ENCODE peak calls at places on chromosomes 4 and X, in six cellular contexts. One of them, this sample, is unnamed.

GRCh38 chr4:124943145-124943889 is 230.8 kb upstream of the ANKRD50 start:
- DNase-seq in choroid plexus epithelial cell: peak; percentile 83
- DNase-seq in PC-9: peak; percentile 57
- DNase-seq in fibroblast of pulmonary artery: peak; percentile 88
- DNase-seq in MM.1S: no peak
- DNase-seq in HFF-Myc: no peak
- DNase-seq in this sample: no peak

GRCh38 chr4:65661469-65661868 is 8.8 kb downstream of the EPHA5 start:
- DNase-seq in choroid plexus epithelial cell: peak; percentile 14
- DNase-seq in PC-9: no peak
- DNase-seq in fibroblast of pulmonary artery: no peak
- DNase-seq in MM.1S: peak; percentile 22
- DNase-seq in HFF-Myc: no peak
- DNase-seq in this sample: no peak

GRCh38 chr4:53019485-53020382 is 157.6 kb downstream of the RASL11B start:
- DNase-seq in choroid plexus epithelial cell: peak; percentile 83
- DNase-seq in PC-9: no peak
- DNase-seq in fibroblast of pulmonary artery: peak; percentile 70
- DNase-seq in MM.1S: no peak
- DNase-seq in HFF-Myc: no peak
- DNase-seq in this sample: no peak

GRCh38 chrX:18895157-18895952 is 88.6 kb downstream of the PHKA2 start:
- DNase-seq in choroid plexus epithelial cell: peak; percentile 55
- DNase-seq in PC-9: no peak
- DNase-seq in fibroblast of pulmonary artery: peak; percentile 49
- DNase-seq in MM.1S: no peak
- DNase-seq in HFF-Myc: no peak
- DNase-seq in this sample: no peak

GRCh38 chr4:30073001-30073710 is 647.0 kb upstream of the PCDH7 start:
- DNase-seq in choroid plexus epithelial cell: no peak
- DNase-seq in PC-9: no peak
- DNase-seq in fibroblast of pulmonary artery: peak; percentile 61
- DNase-seq in MM.1S: no peak
- DNase-seq in HFF-Myc: no peak
- DNase-seq in this sample: no peak

GRCh38 chr4:105060628-105061027 is 86.0 kb upstream of the TET2 start:
- DNase-seq in choroid plexus epithelial cell: peak; percentile 0
- DNase-seq in PC-9: no peak
- DNase-seq in fibroblast of pulmonary artery: peak; percentile 20
- DNase-seq in MM.1S: peak; percentile 49
- DNase-seq in HFF-Myc: no peak
- DNase-seq in this sample: peak; percentile 67

GRCh38 chrX:22366166-22366702 is 93.5 kb downstream of the CBLL2 start:
- DNase-seq in choroid plexus epithelial cell: peak; percentile 48
- DNase-seq in PC-9: no peak
- DNase-seq in fibroblast of pulmonary artery: peak; percentile 36
- DNase-seq in MM.1S: no peak
- DNase-seq in HFF-Myc: no peak
- DNase-seq in this sample: no peak

GRCh38 chr4:38523524-38524448 is 140.2 kb upstream of the KLF3 start:
- DNase-seq in choroid plexus epithelial cell: peak; percentile 21
- DNase-seq in PC-9: no peak
- DNase-seq in fibroblast of pulmonary artery: no peak
- DNase-seq in MM.1S: peak; percentile 96
- DNase-seq in HFF-Myc: no peak
- DNase-seq in this sample: peak; percentile 75

GRCh38 chr4:133474511-133474910 is 325.4 kb downstream of the PCDH10 start:
- DNase-seq in choroid plexus epithelial cell: no peak
- DNase-seq in PC-9: no peak
- DNase-seq in fibroblast of pulmonary artery: no peak
- DNase-seq in MM.1S: no peak
- DNase-seq in HFF-Myc: no peak
- DNase-seq in this sample: no peak

GRCh38 chrX:104343408-104344129 is 88.8 kb upstream of the ESX1 start:
- DNase-seq in choroid plexus epithelial cell: peak; percentile 90
- DNase-seq in PC-9: peak; percentile 81
- DNase-seq in fibroblast of pulmonary artery: peak; percentile 85
- DNase-seq in MM.1S: peak; percentile 65
- DNase-seq in HFF-Myc: peak; percentile 61
- DNase-seq in this sample: peak; percentile 9

GRCh38 chr4:129821963-129822362 is 726.0 kb downstream of the C4orf33 start:
- DNase-seq in choroid plexus epithelial cell: no peak
- DNase-seq in PC-9: no peak
- DNase-seq in fibroblast of pulmonary artery: peak; percentile 1
- DNase-seq in MM.1S: no peak
- DNase-seq in HFF-Myc: no peak
- DNase-seq in this sample: no peak

GRCh38 chrX:150935466-150935865 is 37.0 kb upstream of the CD99L2 start:
- DNase-seq in choroid plexus epithelial cell: peak; percentile 41
- DNase-seq in PC-9: peak; percentile 55
- DNase-seq in fibroblast of pulmonary artery: peak; percentile 1
- DNase-seq in MM.1S: no peak
- DNase-seq in HFF-Myc: no peak
- DNase-seq in this sample: no peak

GRCh38 chr4:74671074-74671698 is 123.1 kb downstream of the BTC start:
- DNase-seq in choroid plexus epithelial cell: peak; percentile 90
- DNase-seq in PC-9: peak; percentile 38
- DNase-seq in fibroblast of pulmonary artery: peak; percentile 91
- DNase-seq in MM.1S: peak; percentile 64
- DNase-seq in HFF-Myc: peak; percentile 70
- DNase-seq in this sample: peak; percentile 10

GRCh38 chr4:22514431-22514830 is 1.4 kb downstream of the ADGRA3 start:
- DNase-seq in choroid plexus epithelial cell: peak; percentile 36
- DNase-seq in PC-9: no peak
- DNase-seq in fibroblast of pulmonary artery: peak; percentile 9
- DNase-seq in MM.1S: no peak
- DNase-seq in HFF-Myc: no peak
- DNase-seq in this sample: no peak

GRCh38 chrX:26026179-26026578 is 112.0 kb upstream of the MAGEB18 start:
- DNase-seq in choroid plexus epithelial cell: no peak
- DNase-seq in PC-9: no peak
- DNase-seq in fibroblast of pulmonary artery: peak; percentile 19
- DNase-seq in MM.1S: no peak
- DNase-seq in HFF-Myc: no peak
- DNase-seq in this sample: no peak

GRCh38 chr4:188246488-188246887 is 107.2 kb downstream of the TRIML1 start:
- DNase-seq in choroid plexus epithelial cell: no peak
- DNase-seq in PC-9: no peak
- DNase-seq in fibroblast of pulmonary artery: no peak
- DNase-seq in MM.1S: no peak
- DNase-seq in HFF-Myc: no peak
- DNase-seq in this sample: no peak

GRCh38 chr4:123248260-123248659 is 148.3 kb upstream of the SPRY1 start:
- DNase-seq in choroid plexus epithelial cell: peak; percentile 71
- DNase-seq in PC-9: no peak
- DNase-seq in fibroblast of pulmonary artery: peak; percentile 56
- DNase-seq in MM.1S: no peak
- DNase-seq in HFF-Myc: no peak
- DNase-seq in this sample: no peak

GRCh38 chr4:18621186-18621585 is 599.6 kb upstream of the LCORL start:
- DNase-seq in choroid plexus epithelial cell: no peak
- DNase-seq in PC-9: no peak
- DNase-seq in fibroblast of pulmonary artery: no peak
- DNase-seq in MM.1S: no peak
- DNase-seq in HFF-Myc: no peak
- DNase-seq in this sample: no peak

GRCh38 chrX:2870650-2871049 is 41.9 kb downstream of the GYG2 start:
- DNase-seq in choroid plexus epithelial cell: no peak
- DNase-seq in PC-9: no peak
- DNase-seq in fibroblast of pulmonary artery: no peak
- DNase-seq in MM.1S: no peak
- DNase-seq in HFF-Myc: no peak
- DNase-seq in this sample: no peak

GRCh38 chr4:75708218-75708691 is 16.1 kb upstream of the USO1 start:
- DNase-seq in choroid plexus epithelial cell: peak; percentile 37
- DNase-seq in PC-9: no peak
- DNase-seq in fibroblast of pulmonary artery: no peak
- DNase-seq in MM.1S: no peak
- DNase-seq in HFF-Myc: no peak
- DNase-seq in this sample: peak; percentile 23

GRCh38 chr4:5800496-5800895 is 89.5 kb downstream of the EVC start:
- DNase-seq in choroid plexus epithelial cell: no peak
- DNase-seq in PC-9: no peak
- DNase-seq in fibroblast of pulmonary artery: no peak
- DNase-seq in MM.1S: no peak
- DNase-seq in HFF-Myc: no peak
- DNase-seq in this sample: no peak

GRCh38 chrX:20521245-20521644 is 254.5 kb upstream of the RPS6KA3 start:
- DNase-seq in choroid plexus epithelial cell: peak; percentile 81
- DNase-seq in PC-9: no peak
- DNase-seq in fibroblast of pulmonary artery: peak; percentile 84
- DNase-seq in MM.1S: no peak
- DNase-seq in HFF-Myc: no peak
- DNase-seq in this sample: no peak

GRCh38 chr4:151486166-151486565 is 77.2 kb downstream of the FHIP1A start:
- DNase-seq in choroid plexus epithelial cell: peak; percentile 78
- DNase-seq in PC-9: no peak
- DNase-seq in fibroblast of pulmonary artery: peak; percentile 8
- DNase-seq in MM.1S: no peak
- DNase-seq in HFF-Myc: no peak
- DNase-seq in this sample: no peak

GRCh38 chr4:151484396-151485102 is 75.6 kb downstream of the FHIP1A start:
- DNase-seq in choroid plexus epithelial cell: peak; percentile 92
- DNase-seq in PC-9: peak; percentile 76
- DNase-seq in fibroblast of pulmonary artery: peak; percentile 69
- DNase-seq in MM.1S: no peak
- DNase-seq in HFF-Myc: peak; percentile 39
- DNase-seq in this sample: no peak

GRCh38 chr4:151488968-151489367 is 80.0 kb downstream of the FHIP1A start:
- DNase-seq in choroid plexus epithelial cell: no peak
- DNase-seq in PC-9: peak; percentile 58
- DNase-seq in fibroblast of pulmonary artery: no peak
- DNase-seq in MM.1S: no peak
- DNase-seq in HFF-Myc: no peak
- DNase-seq in this sample: no peak

GRCh38 chr4:151485541-151486131 is 76.7 kb downstream of the FHIP1A start:
- DNase-seq in choroid plexus epithelial cell: peak; percentile 11
- DNase-seq in PC-9: no peak
- DNase-seq in fibroblast of pulmonary artery: no peak
- DNase-seq in MM.1S: no peak
- DNase-seq in HFF-Myc: no peak
- DNase-seq in this sample: no peak

GRCh38 chr4:151489462-151490203 is 80.7 kb downstream of the FHIP1A start:
- DNase-seq in choroid plexus epithelial cell: no peak
- DNase-seq in PC-9: peak; percentile 71
- DNase-seq in fibroblast of pulmonary artery: no peak
- DNase-seq in MM.1S: no peak
- DNase-seq in HFF-Myc: no peak
- DNase-seq in this sample: no peak
- TF ChIP-seq CTCF in choroid plexus epithelial cell: no peak
- TF ChIP-seq CTCF in PC-9: peak; percentile 18
- TF ChIP-seq CTCF in fibroblast of pulmonary artery: no peak
- TF ChIP-seq CTCF in MM.1S: no peak
- TF ChIP-seq CTCF in HFF-Myc: no peak
- TF ChIP-seq CTCF in this sample: no peak

DNA sequence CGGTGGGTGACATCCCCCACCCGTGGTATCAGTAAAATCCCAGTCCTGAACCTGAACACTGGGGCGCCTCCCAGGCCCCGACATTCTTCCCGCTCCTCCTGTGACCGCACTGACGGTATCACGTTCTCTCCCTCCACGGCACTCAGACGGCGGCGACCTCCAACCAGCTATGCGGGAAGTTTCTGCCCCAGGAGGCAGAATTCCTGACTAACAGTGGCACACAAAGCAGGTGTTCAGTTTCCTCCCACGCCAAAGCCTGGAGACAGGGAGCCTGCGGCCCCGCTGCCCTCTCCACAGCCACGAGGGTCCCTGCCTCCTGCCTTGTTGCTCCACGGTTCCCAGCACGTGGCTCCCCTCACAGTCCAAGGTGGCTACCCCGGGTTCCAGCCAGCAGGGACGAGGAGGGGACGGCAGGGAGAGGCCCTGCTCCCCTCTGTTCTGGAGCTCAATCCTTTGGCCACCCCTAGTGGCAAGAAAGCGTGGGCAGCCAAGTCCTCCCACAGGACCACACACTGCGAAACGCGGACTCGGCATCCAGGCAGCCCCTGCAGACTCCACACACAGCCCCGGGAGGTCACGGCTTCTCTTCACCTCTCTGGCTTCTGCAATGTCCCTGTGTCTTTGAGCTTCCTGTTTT is 15.2 kb downstream of the CTBP1 start:
- DNase-seq in choroid plexus epithelial cell: peak; percentile 69
- DNase-seq in PC-9: no peak
- DNase-seq in fibroblast of pulmonary artery: peak; percentile 47
- DNase-seq in MM.1S: no peak
- DNase-seq in HFF-Myc: no peak
- DNase-seq in this sample: no peak
- TF ChIP-seq CTCF in choroid plexus epithelial cell: peak; percentile 80
- TF ChIP-seq CTCF in PC-9: no peak
- TF ChIP-seq CTCF in fibroblast of pulmonary artery: peak; percentile 52
- TF ChIP-seq CTCF in MM.1S: no peak
- TF ChIP-seq CTCF in HFF-Myc: peak; percentile 49
- TF ChIP-seq CTCF in this sample: no peak

DNA sequence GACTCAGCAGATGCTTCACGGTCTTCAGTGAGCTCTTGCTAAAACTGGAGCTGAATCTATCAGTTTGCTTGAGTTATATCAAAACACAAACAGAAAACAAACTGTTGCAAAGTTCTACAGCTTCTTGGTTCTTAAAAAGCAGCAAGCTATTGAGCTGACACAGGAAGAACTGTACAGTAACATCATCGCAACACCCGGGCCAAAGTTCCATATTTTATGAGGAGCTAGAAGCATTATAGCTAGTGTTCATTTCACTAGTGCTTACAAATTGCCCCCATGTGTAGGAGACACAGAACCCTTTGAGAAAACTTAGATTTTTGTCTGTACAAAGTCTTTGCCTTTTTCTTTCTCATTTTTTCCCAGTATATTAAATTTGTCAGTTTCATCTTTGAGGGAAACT is 17.3 kb upstream of the CSTF2 start:
- DNase-seq in choroid plexus epithelial cell: no peak
- DNase-seq in PC-9: no peak
- DNase-seq in fibroblast of pulmonary artery: no peak
- DNase-seq in MM.1S: no peak
- DNase-seq in HFF-Myc: no peak
- DNase-seq in this sample: no peak
- TF ChIP-seq CTCF in choroid plexus epithelial cell: no peak
- TF ChIP-seq CTCF in PC-9: no peak
- TF ChIP-seq CTCF in fibroblast of pulmonary artery: no peak
- TF ChIP-seq CTCF in MM.1S: no peak
- TF ChIP-seq CTCF in HFF-Myc: no peak
- TF ChIP-seq CTCF in this sample: no peak

DNA sequence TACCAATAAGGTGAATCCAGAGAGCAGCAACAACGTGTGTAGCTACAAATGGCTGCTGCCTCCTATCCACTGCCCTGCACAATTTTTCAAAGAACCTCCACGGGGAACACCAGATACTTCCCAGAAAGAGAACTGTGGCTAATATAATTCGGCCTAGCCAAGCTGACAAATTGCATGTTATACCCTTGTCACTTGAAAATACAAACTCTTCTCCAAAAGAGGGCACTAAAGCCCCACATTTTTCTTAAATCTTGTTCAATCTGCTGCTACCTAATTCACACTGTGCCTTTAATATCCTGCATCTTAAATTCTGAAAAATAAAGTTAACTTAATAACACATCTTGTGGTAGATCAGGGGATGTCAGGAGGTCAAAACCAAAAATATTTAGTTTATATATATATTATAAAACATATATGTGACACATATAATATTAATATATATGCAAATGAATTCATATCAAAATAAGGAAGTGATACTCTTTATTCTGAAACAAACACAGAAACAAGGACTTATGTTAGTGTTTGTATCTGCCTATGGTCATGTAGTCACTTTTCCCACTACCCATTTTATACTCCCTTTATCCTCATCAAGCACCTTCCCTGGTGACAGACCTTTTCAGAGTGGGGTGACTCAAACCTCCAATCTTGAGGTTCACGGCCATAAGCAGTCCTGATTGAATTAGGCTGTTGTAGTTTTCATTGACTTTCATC is 24.1 kb downstream of the CT45A1 start:
- DNase-seq in choroid plexus epithelial cell: peak; percentile 23
- DNase-seq in PC-9: no peak
- DNase-seq in fibroblast of pulmonary artery: peak; percentile 1
- DNase-seq in MM.1S: peak; percentile 31
- DNase-seq in HFF-Myc: no peak
- DNase-seq in this sample: no peak
- TF ChIP-seq CTCF in choroid plexus epithelial cell: no peak
- TF ChIP-seq CTCF in PC-9: peak; percentile 37
- TF ChIP-seq CTCF in fibroblast of pulmonary artery: no peak
- TF ChIP-seq CTCF in MM.1S: peak; percentile 21
- TF ChIP-seq CTCF in HFF-Myc: no peak
- TF ChIP-seq CTCF in this sample: no peak

This sample was measured in GM13977.